ENCODE peak calls at places on chromosome 21, in eight cellular contexts. T is HepG2, N is SK-N-MC, S is K562, E is HCT116, J is H1, H is GM12878, F is SK-N-SH. X is an unnamed sample.

GRCh38 chr21:36722370-36723368 is 23.8 kb downstream of the SIM2 start:
- DNase-seq in S (no peak), E (no peak), N (no peak), H (no peak), J (no peak), T (no peak), F (no peak), X (no peak)

GRCh38 chr21:42426876-42427480 is 23.3 kb downstream of the UBASH3A start:
- DNase-seq in J (no peak), E (no peak), N (no peak), H (no peak), F (no peak), S (no peak), T (no peak), X (no peak)

GRCh38 chr21:28799926-28800325 is 192.8 kb downstream of the LTN1 start:
- DNase-seq in F (no peak), E (no peak), T (no peak), N (no peak), H (no peak), J (no peak), S (no peak), X (no peak)

GRCh38 chr21:27190601-27191000 is 223.7 kb upstream of the ADAMTS5 start:
- DNase-seq in N (no peak), T (no peak), J (no peak), H (no peak), E (no peak), F (no peak), S (no peak), X (no peak)

GRCh38 chr21:41847066-41847804 is 31.9 kb downstream of the PRDM15 start:
- DNase-seq in N (no peak), S (peak; percentile 63), E (no peak), J (peak; percentile 54), T (no peak), H (no peak), F (no peak), X (no peak)

GRCh38 chr21:41827951-41828883 is 50.9 kb downstream of the PRDM15 start:
- DNase-seq in H (no peak), N (no peak), S (no peak), F (peak; percentile 61), J (no peak), T (no peak), E (no peak), X (no peak)

GRCh38 chr21:25428537-25428936 is 178.7 kb downstream of the MRPL39 start:
- DNase-seq in N (no peak), J (no peak), F (no peak), E (no peak), S (no peak), T (no peak), H (no peak), X (no peak)

GRCh38 chr21:15051652-15052554 is 12.9 kb downstream of the NRIP1 start:
- DNase-seq in T (no peak), J (no peak), N (no peak), E (no peak), F (no peak), H (no peak), S (peak; percentile 25), X (no peak)

GRCh38 chr21:36909901-36910561 is 56.4 kb downstream of the HLCS start:
- DNase-seq in S (no peak), J (no peak), F (no peak), H (no peak), T (peak; percentile 21), E (peak; percentile 79), N (peak; percentile 55), X (peak; percentile 86)

GRCh38 chr21:31136891-31137290 is 98.6 kb upstream of the KRTAP19-8 start:
- DNase-seq in S (peak; percentile 14), J (no peak), F (peak; percentile 42), H (peak; percentile 47), E (no peak), N (no peak), T (no peak), X (peak; percentile 21)

GRCh38 chr21:25911730-25912401 is 177.1 kb downstream of the GABPA start:
- DNase-seq in T (no peak), S (no peak), H (no peak), J (no peak), N (no peak), F (no peak), E (no peak), X (peak; percentile 69)

GRCh38 chr21:41641821-41642368 is 125.0 kb downstream of the RIPK4 start:
- DNase-seq in E (no peak), S (no peak), F (no peak), J (no peak), T (peak; percentile 41), N (no peak), H (no peak), X (peak; percentile 71)

GRCh38 chr21:41289431-41289830 is 27.2 kb upstream of the FAM3B start:
- DNase-seq in S (peak; percentile 5), J (peak; percentile 52), F (no peak), H (no peak), T (peak; percentile 5), E (peak; percentile 21), N (no peak), X (no peak)

GRCh38 chr21:42579456-42580075 is 65.9 kb downstream of the SLC37A1 start:
- DNase-seq in F (no peak), S (no peak), N (no peak), T (no peak), J (no peak), H (no peak), E (no peak), X (no peak)

GRCh38 chr21:42059721-42060120 is 11.4 kb upstream of the UMODL1 start:
- DNase-seq in S (no peak), F (no peak), E (no peak), H (no peak), J (no peak), N (no peak), T (no peak), X (no peak)

GRCh38 chr21:30625449-30625848 is 5.0 kb downstream of the KRTAP20-4 start:
- DNase-seq in J (no peak), F (no peak), T (no peak), H (no peak), S (no peak), E (no peak), N (no peak), X (no peak)

GRCh38 chr21:36922861-36923260 is 43.6 kb downstream of the HLCS start:
- DNase-seq in F (no peak), N (no peak), H (no peak), T (no peak), J (no peak), S (no peak), E (no peak), X (no peak)

GRCh38 chr21:39715804-39716397 is 29.1 kb upstream of the IGSF5 start:
- DNase-seq in F (peak; percentile 54), N (no peak), S (peak; percentile 68), E (peak; percentile 28), T (peak; percentile 33), H (no peak), J (peak; percentile 73), X (peak; percentile 36)

GRCh38 chr21:41634858-41635257 is 126.9 kb upstream of the TMPRSS2 start:
- DNase-seq in T (no peak), F (no peak), S (no peak), E (no peak), J (no peak), H (no peak), N (no peak), X (no peak)

GRCh38 chr21:14901482-14901958 is 163.3 kb downstream of the NRIP1 start:
- DNase-seq in F (no peak), S (no peak), E (peak; percentile 78), J (no peak), H (no peak), T (no peak), N (no peak), X (no peak)

GRCh38 chr21:25722631-25723030 is 12.1 kb downstream of the ATP5PF start:
- DNase-seq in T (no peak), N (no peak), S (no peak), J (no peak), H (no peak), E (no peak), F (no peak), X (no peak)

GRCh38 chr21:28454978-28455600 is 537.6 kb downstream of the LTN1 start:
- DNase-seq in S (no peak), E (no peak), H (no peak), T (no peak), J (no peak), F (no peak), N (no peak), X (no peak)

GRCh38 chr21:36166705-36167104 is 10.1 kb downstream of the DOP1B start:
- DNase-seq in N (no peak), S (peak; percentile 45), F (peak; percentile 35), E (no peak), J (no peak), T (no peak), H (no peak), X (no peak)

GRCh38 chr21:27681841-27682240 is 715.0 kb upstream of the ADAMTS5 start:
- DNase-seq in T (no peak), N (no peak), E (no peak), F (no peak), H (no peak), S (no peak), J (no peak), X (peak; percentile 69)

DNA sequence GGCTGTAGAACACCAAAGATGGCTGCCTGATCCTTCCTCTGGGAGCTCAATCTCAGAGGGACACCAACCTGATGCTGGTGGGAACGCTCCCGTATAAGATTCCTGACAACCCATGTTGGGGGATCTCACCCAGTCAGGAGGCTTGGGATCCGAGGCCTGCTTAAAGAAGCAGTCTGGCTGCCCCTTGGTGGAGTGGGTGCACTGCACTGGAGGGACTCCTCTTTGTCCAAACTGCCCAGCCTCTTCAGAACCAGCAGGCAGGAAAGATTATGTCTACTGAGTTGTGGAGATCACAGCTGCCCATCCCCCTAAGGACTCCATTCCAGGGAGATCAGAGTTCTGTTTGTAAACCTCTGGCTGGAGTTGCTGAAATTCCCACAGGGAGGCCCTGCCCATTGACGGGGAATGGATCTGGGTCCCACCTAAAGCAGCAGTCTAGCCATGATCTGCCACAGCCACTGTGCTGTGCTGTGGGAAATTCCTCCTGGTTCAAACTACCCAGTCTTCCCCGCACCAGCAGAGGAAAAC is 23.0 kb downstream of the S100B start:
- DNase-seq in F (no peak), N (no peak), S (no peak), E (no peak), H (no peak), J (no peak), T (peak; percentile 79), X (no peak)
- H3K9me3 ChIP-seq in F (peaks cover 18% of the 10 kb centered on the region), N (peaks cover 5% of the 10 kb centered on the region), S (no peaks in the 10 kb centered on the region), E (no peaks in the 10 kb centered on the region), H (no peaks in the 10 kb centered on the region), J (peaks cover 9% of the 10 kb centered on the region), T (peaks cover 7% of the 10 kb centered on the region), X (no peaks in the 10 kb centered on the region)

GRCh38 chr21:16071082-16071481 is 341.3 kb downstream of the USP25 start:
- DNase-seq in J (no peak), E (no peak), T (no peak), S (no peak), F (peak; percentile 36), N (no peak), H (no peak), X (no peak)
- H3K9ac ChIP-seq in J (no peak overlapping the region), E (no peak overlapping the region), T (no peak overlapping the region), S (no peak overlapping the region), F (no peak overlapping the region), N (peak overlapping the region; percentile 73), H (no peak overlapping the region), X (no peak overlapping the region)

GRCh38 chr21:34704119-34704518 is 35.3 kb downstream of the CLIC6 start:
- DNase-seq in N (peak; percentile 76), H (no peak), E (no peak), T (no peak), J (no peak), S (no peak), F (peak; percentile 76), X (no peak)
- TF ChIP-seq POLR2AphosphoS5 in N (peak; percentile 17), H (no peak), E (no peak), T (no peak), J (no peak), S (no peak), F (no peak), X (no peak)

GRCh38 chr21:44739316-44739715 is 27.9 kb upstream of the TSPEAR start:
- DNase-seq in H (no peak), J (no peak), N (no peak), F (no peak), T (no peak), E (no peak), S (no peak), X (no peak)
- H3K9me3 ChIP-seq in H (no peaks in the 10 kb centered on the region), J (peaks cover 69% of the 10 kb centered on the region), N (no peaks in the 10 kb centered on the region), F (peaks cover 10% of the 10 kb centered on the region), T (no peaks in the 10 kb centered on the region), E (no peaks in the 10 kb centered on the region), S (no peaks in the 10 kb centered on the region), X (no peaks in the 10 kb centered on the region)

X was measured in endothelial cell of umbilical vein.